ENCODE peak calls at places on chromosomes 5 and 9, in nine cellular contexts. C is left ventricle myocardium inferior; T is body of pancreas; Z is gastrocnemius medialis; I is CD8-positive, alpha-beta T cell; P is tibial nerve; X is heart right ventricle; R is neural progenitor cell; Y is pancreas. J is an unnamed sample.
A peak's percentile ranks its signal among the peaks of the same experiment; 100 is the strongest.

GRCh38 chr9:135769489-135770202 is 67.7 kb downstream of the KCNT1 start:
- DNase-seq in Y (no peak), I (no peak), C (no peak), X (no peak), Z (no peak), P (no peak), T (no peak), R (no peak), J (no peak)

GRCh38 chr5:95083606-95084005 is 201.3 kb downstream of the MCTP1 start:
- DNase-seq in P (no peak), Z (no peak), I (no peak), R (no peak), Y (no peak), T (no peak), X (no peak), C (no peak), J (no peak)

GRCh38 chr5:156402387-156402921 is 75.5 kb downstream of the SGCD start:
- DNase-seq in P (no peak), R (peak; percentile 70), C (no peak), X (no peak), Y (no peak), Z (no peak), T (no peak), I (no peak), J (no peak)

GRCh38 chr9:113837349-113837748 is 38.8 kb upstream of the ZNF618 start:
- DNase-seq in R (no peak), I (no peak), Y (no peak), T (no peak), C (no peak), Z (no peak), X (no peak), P (no peak), J (no peak)

GRCh38 chr5:110159202-110159601 is 469.5 kb downstream of the MAN2A1 start:
- DNase-seq in T (no peak), X (no peak), Z (no peak), I (no peak), C (no peak), Y (no peak), R (no peak), P (no peak), J (no peak)

GRCh38 chr9:123645126-123645525 is 284.8 kb downstream of the DENND1A start:
- DNase-seq in Z (no peak), P (no peak), Y (no peak), C (no peak), T (no peak), R (no peak), I (no peak), X (no peak), J (no peak)

GRCh38 chr9:21616082-21616778 is 134.1 kb upstream of the IFNE start:
- DNase-seq in C (no peak), T (no peak), I (no peak), X (no peak), Z (no peak), P (no peak), Y (no peak), R (no peak), J (no peak)

GRCh38 chr9:71741841-71742648 is 26.3 kb downstream of the CEMIP2 start:
- DNase-seq in X (no peak), Z (no peak), I (no peak), C (no peak), Y (no peak), T (peak; percentile 50), R (no peak), P (no peak), J (no peak)

GRCh38 chr5:124662261-124662781 is 84.1 kb downstream of the ZNF608 start:
- DNase-seq in Z (no peak), Y (no peak), R (peak; percentile 62), P (no peak), T (peak; percentile 40), C (no peak), I (no peak), X (no peak), J (no peak)

GRCh38 chr5:81778642-81779041 is 27.7 kb upstream of the SSBP2 start:
- DNase-seq in X (no peak), R (no peak), T (peak; percentile 22), I (no peak), C (no peak), P (no peak), Y (no peak), Z (no peak), J (no peak)

GRCh38 chr9:95157491-95158151 is 159.9 kb downstream of the FANCC start:
- DNase-seq in T (peak; percentile 62), Y (no peak), Z (peak; percentile 30), P (no peak), X (peak; percentile 74), R (no peak), C (no peak), I (no peak), J (peak; percentile 80)

GRCh38 chr5:139660105-139660915 is 12.2 kb downstream of the CXXC5 start:
- DNase-seq in C (peak; percentile 84), Z (peak; percentile 89), X (peak; percentile 78), T (peak; percentile 94), R (no peak), P (no peak), I (no peak), Y (peak; percentile 94), J (peak; percentile 67)

GRCh38 chr9:131706608-131706970 is 33.3 kb downstream of the RAPGEF1 start:
- DNase-seq in T (peak; percentile 71), X (no peak), R (no peak), Z (no peak), I (no peak), C (no peak), Y (no peak), P (no peak), J (no peak)

GRCh38 chr5:132059696-132060500 is 557 bp upstream of the IL3 start:
- DNase-seq in P (peak; percentile 5), C (peak; percentile 11), Y (no peak), Z (no peak), R (no peak), T (no peak), X (no peak), I (no peak), J (no peak)

GRCh38 chr5:179266291-179267070 is 78.8 kb downstream of the ADAMTS2 start:
- DNase-seq in R (no peak), Z (no peak), Y (no peak), C (peak; percentile 11), X (no peak), I (no peak), P (no peak), T (no peak), J (peak; percentile 6)

GRCh38 chr5:115629903-115630302 is 4.1 kb upstream of the TMED7 start:
- DNase-seq in I (no peak), R (no peak), X (no peak), C (no peak), Z (no peak), Y (no peak), T (no peak), P (no peak), J (no peak)

GRCh38 chr5:124737651-124738050 is 8.8 kb downstream of the ZNF608 start:
- DNase-seq in T (no peak), C (no peak), X (no peak), R (no peak), Z (no peak), P (no peak), I (no peak), Y (no peak), J (no peak)

DNA sequence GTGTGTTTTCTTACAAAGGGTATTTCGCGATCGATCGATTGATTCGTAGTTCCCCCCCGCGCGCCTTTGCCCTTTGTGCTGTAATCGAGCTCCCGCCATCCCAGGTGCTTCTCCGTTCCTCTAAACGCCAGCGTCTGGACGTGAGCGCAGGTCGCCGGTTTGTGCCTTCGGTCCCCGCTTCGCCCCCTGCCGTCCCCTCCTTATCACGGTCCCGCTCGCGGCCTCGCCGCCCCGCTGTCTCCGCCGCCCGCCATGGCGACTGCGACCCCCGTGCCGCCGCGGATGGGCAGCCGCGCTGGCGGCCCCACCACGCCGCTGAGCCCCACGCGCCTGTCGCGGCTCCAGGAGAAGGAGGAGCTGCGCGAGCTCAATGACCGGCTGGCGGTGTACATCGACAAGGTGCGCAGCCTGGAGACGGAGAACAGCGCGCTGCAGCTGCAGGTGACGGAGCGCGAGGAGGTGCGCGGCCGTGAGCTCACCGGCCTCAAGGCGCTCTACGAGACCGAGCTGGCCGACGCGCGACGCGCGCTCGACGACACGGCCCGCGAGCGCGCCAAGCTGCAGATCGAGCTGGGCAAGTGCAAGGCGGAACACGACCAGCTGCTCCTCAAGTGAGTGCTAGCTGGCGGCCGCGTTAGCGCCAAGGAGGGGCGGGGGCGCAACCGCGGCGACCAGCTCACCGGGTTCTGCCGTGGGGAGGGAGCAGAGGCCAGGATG is 479 bp downstream of the LMNB1 start:
- DNase-seq in Y (peak; percentile 73), X (peak; percentile 17), I (peak; percentile 45), Z (peak; percentile 9), C (peak; percentile 33), R (peak; percentile 83), T (peak; percentile 75), P (no peak), J (peak; percentile 58)
- TF ChIP-seq CTCF in Y (no peak), X (peak; percentile 30), I (no peak), Z (no peak), C (peak; percentile 30), R (peak; percentile 31), T (no peak), P (peak; percentile 23), J (peak; percentile 6)

DNA sequence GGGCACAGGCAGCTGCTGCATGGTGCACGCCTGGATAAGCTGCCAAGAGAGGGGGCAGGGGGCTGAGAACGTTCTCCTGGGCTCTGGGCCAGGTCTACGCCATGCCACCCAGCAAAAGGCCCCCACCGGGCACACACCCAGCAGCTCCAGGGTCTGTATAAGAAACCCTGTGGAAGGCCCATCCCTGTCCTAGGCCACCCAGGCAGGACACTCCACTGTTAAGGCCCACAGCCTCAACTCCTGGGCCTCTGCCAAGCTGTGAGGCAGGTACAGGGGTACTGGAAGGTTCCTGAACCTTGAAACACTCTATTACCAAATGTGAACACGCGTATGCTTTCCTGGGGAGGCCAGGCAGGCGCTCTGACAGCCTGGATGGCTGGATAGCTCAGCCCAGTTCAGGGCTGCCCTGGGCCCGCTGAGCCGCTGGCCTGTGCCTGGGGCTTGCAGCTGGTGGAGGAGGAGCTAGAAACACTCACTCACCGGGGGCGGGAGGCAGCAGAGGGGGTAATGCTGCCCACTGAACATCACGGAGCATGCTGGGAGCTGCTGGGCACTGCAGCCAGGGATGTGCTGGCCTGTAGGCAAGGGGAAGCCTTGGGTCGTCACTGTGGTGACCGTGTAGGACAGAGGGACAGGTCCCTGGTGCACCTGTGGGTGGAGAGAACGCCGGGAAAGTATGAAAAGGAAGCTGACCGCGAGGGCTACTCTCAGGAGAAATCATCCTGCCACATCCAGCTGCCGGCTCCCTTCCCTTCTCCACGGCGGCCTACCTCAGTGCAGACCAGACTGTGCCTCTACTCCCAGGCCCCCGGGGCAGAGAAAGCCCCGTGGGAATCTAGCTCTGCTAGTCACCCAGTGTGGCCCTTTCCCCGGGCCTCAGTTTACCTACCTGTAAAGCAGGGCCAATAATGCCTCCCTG is 6.0 kb downstream of the RNF44 start:
- DNase-seq in R (no peak), T (no peak), I (no peak), Y (no peak), Z (no peak), X (no peak), P (no peak), C (no peak), J (peak; percentile 90)
- H3K36me3 ChIP-seq in R (no peaks in the 10 kb centered on the region), T (peaks cover 33% of the 10 kb centered on the region), I (peaks cover 35% of the 10 kb centered on the region), Y (peaks cover 16% of the 10 kb centered on the region), Z (no peaks in the 10 kb centered on the region), X (peaks cover 51% of the 10 kb centered on the region), P (no peaks in the 10 kb centered on the region), C (peaks cover 48% of the 10 kb centered on the region), J (peaks cover 70% of the 10 kb centered on the region)

GRCh38 chr9:78006734-78007133 is 24.9 kb downstream of the GNAQ start:
- DNase-seq in C (no peak), Y (no peak), I (no peak), X (no peak), T (no peak), Z (no peak), P (no peak), R (no peak), J (no peak)
- H3K4me1 ChIP-seq in C (peaks cover 49% of the 10 kb centered on the region), Y (peaks cover 52% of the 10 kb centered on the region), I (peaks cover 38% of the 10 kb centered on the region), X (peaks cover 23% of the 10 kb centered on the region), T (peaks cover 51% of the 10 kb centered on the region), Z (peaks cover 37% of the 10 kb centered on the region), P (peaks cover 25% of the 10 kb centered on the region), R (peaks cover 5% of the 10 kb centered on the region), J (peaks cover 14% of the 10 kb centered on the region)

GRCh38 chr5:123545506-123545905 is 33.5 kb downstream of the CSNK1G3 start:
- DNase-seq in X (no peak), Z (no peak), I (no peak), T (peak; percentile 7), C (no peak), R (peak; percentile 16), P (no peak), Y (no peak), J (peak; percentile 58)
- TF ChIP-seq CTCF in X (peak; percentile 61), Z (no peak), I (peak; percentile 54), T (peak; percentile 25), C (peak; percentile 47), R (peak; percentile 53), P (no peak), Y (no peak), J (peak; percentile 85)

J was measured in BE2C.